ENCODE peak calls at places on chromosomes 11 and 22, in ten cellular contexts. One of them, this sample, is unnamed.
A peak's percentile ranks its signal among the peaks of the same experiment; 100 is the strongest.

GRCh38 chr22:28464179-28464578 is 215.5 kb downstream of the TTC28 start:
- DNase-seq in heart right ventricle: no peak
- DNase-seq in GM12878: no peak
- DNase-seq in HAP-1: no peak
- DNase-seq in AG10803: peak; percentile 18
- DNase-seq in GM23338: no peak
- DNase-seq in MM.1S: no peak
- DNase-seq in HFF-Myc: no peak
- DNase-seq in small intestine: no peak
- DNase-seq in fibroblast of the aortic adventitia: peak; percentile 31
- DNase-seq in this sample: no peak

GRCh38 chr11:38384568-38384967 is 1786.5 kb upstream of the RAG2 start:
- DNase-seq in heart right ventricle: no peak
- DNase-seq in GM12878: no peak
- DNase-seq in HAP-1: no peak
- DNase-seq in AG10803: no peak
- DNase-seq in GM23338: no peak
- DNase-seq in MM.1S: no peak
- DNase-seq in HFF-Myc: no peak
- DNase-seq in small intestine: no peak
- DNase-seq in fibroblast of the aortic adventitia: no peak
- DNase-seq in this sample: no peak

GRCh38 chr22:37455896-37456295 is 28.6 kb upstream of the ELFN2 start:
- DNase-seq in heart right ventricle: no peak
- DNase-seq in GM12878: no peak
- DNase-seq in HAP-1: no peak
- DNase-seq in AG10803: no peak
- DNase-seq in GM23338: no peak
- DNase-seq in MM.1S: no peak
- DNase-seq in HFF-Myc: no peak
- DNase-seq in small intestine: no peak
- DNase-seq in fibroblast of the aortic adventitia: peak; percentile 21
- DNase-seq in this sample: no peak

GRCh38 chr11:48122656-48123055 is 94.0 kb upstream of the OR4B1 start:
- DNase-seq in heart right ventricle: no peak
- DNase-seq in GM12878: no peak
- DNase-seq in HAP-1: no peak
- DNase-seq in AG10803: no peak
- DNase-seq in GM23338: no peak
- DNase-seq in MM.1S: no peak
- DNase-seq in HFF-Myc: no peak
- DNase-seq in small intestine: no peak
- DNase-seq in fibroblast of the aortic adventitia: no peak
- DNase-seq in this sample: no peak

GRCh38 chr22:29664731-29665130 is 55.1 kb upstream of the CABP7 start:
- DNase-seq in heart right ventricle: no peak
- DNase-seq in GM12878: no peak
- DNase-seq in HAP-1: no peak
- DNase-seq in AG10803: no peak
- DNase-seq in GM23338: no peak
- DNase-seq in MM.1S: no peak
- DNase-seq in HFF-Myc: no peak
- DNase-seq in small intestine: no peak
- DNase-seq in fibroblast of the aortic adventitia: peak; percentile 17
- DNase-seq in this sample: no peak

GRCh38 chr11:102157219-102157618 is 47.0 kb downstream of the YAP1 start:
- DNase-seq in heart right ventricle: peak; percentile 21
- DNase-seq in GM12878: no peak
- DNase-seq in HAP-1: peak; percentile 26
- DNase-seq in AG10803: peak; percentile 54
- DNase-seq in GM23338: no peak
- DNase-seq in MM.1S: no peak
- DNase-seq in HFF-Myc: no peak
- DNase-seq in small intestine: peak; percentile 63
- DNase-seq in fibroblast of the aortic adventitia: peak; percentile 95
- DNase-seq in this sample: peak; percentile 98

GRCh38 chr22:24180316-24181087 is 785 bp upstream of the SUSD2 start:
- DNase-seq in heart right ventricle: peak; percentile 22
- DNase-seq in GM12878: no peak
- DNase-seq in HAP-1: no peak
- DNase-seq in AG10803: no peak
- DNase-seq in GM23338: no peak
- DNase-seq in MM.1S: no peak
- DNase-seq in HFF-Myc: no peak
- DNase-seq in small intestine: peak; percentile 11
- DNase-seq in fibroblast of the aortic adventitia: no peak
- DNase-seq in this sample: no peak

GRCh38 chr22:41621911-41622179 is 750 bp downstream of the XRCC6 start:
- DNase-seq in heart right ventricle: no peak
- DNase-seq in GM12878: no peak
- DNase-seq in HAP-1: no peak
- DNase-seq in AG10803: no peak
- DNase-seq in GM23338: no peak
- DNase-seq in MM.1S: no peak
- DNase-seq in HFF-Myc: no peak
- DNase-seq in small intestine: peak; percentile 24
- DNase-seq in fibroblast of the aortic adventitia: no peak
- DNase-seq in this sample: no peak

GRCh38 chr11:125728969-125729368 is 17.1 kb upstream of the PATE1 start:
- DNase-seq in heart right ventricle: no peak
- DNase-seq in GM12878: no peak
- DNase-seq in HAP-1: no peak
- DNase-seq in AG10803: no peak
- DNase-seq in GM23338: no peak
- DNase-seq in MM.1S: no peak
- DNase-seq in HFF-Myc: no peak
- DNase-seq in small intestine: no peak
- DNase-seq in fibroblast of the aortic adventitia: peak; percentile 8
- DNase-seq in this sample: no peak

GRCh38 chr11:34214961-34215805 is 109.8 kb downstream of the NAT10 start:
- DNase-seq in heart right ventricle: no peak
- DNase-seq in GM12878: no peak
- DNase-seq in HAP-1: no peak
- DNase-seq in AG10803: peak; percentile 46
- DNase-seq in GM23338: no peak
- DNase-seq in MM.1S: no peak
- DNase-seq in HFF-Myc: no peak
- DNase-seq in small intestine: peak; percentile 68
- DNase-seq in fibroblast of the aortic adventitia: peak; percentile 41
- DNase-seq in this sample: no peak

GRCh38 chr11:47494996-47495855 is 46.3 kb upstream of the RAPSN start:
- DNase-seq in heart right ventricle: no peak
- DNase-seq in GM12878: no peak
- DNase-seq in HAP-1: peak; percentile 37
- DNase-seq in AG10803: peak; percentile 95
- DNase-seq in GM23338: no peak
- DNase-seq in MM.1S: no peak
- DNase-seq in HFF-Myc: no peak
- DNase-seq in small intestine: no peak
- DNase-seq in fibroblast of the aortic adventitia: peak; percentile 91
- DNase-seq in this sample: no peak

GRCh38 chr11:102177974-102178631 is 67.9 kb downstream of the YAP1 start:
- DNase-seq in heart right ventricle: no peak
- DNase-seq in GM12878: no peak
- DNase-seq in HAP-1: no peak
- DNase-seq in AG10803: peak; percentile 87
- DNase-seq in GM23338: no peak
- DNase-seq in MM.1S: no peak
- DNase-seq in HFF-Myc: peak; percentile 77
- DNase-seq in small intestine: peak; percentile 70
- DNase-seq in fibroblast of the aortic adventitia: peak; percentile 90
- DNase-seq in this sample: peak; percentile 87

DNA sequence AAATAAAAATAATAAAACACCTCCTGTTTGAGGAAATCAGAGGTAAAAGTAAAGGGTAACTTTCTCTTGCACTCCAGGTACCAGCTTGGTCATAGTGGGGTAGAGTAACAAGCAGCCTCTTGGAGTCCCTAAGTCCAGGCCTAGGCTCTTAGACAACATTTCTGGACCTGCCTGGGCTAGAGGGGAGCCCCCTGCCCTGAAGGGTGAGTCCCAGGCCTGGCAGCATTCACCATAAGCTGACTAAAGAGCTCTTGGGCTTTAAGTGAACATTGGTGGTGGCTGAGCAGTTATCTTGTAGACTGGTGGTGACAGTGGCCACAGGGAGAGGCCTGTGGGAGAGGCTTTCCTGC is 18.6 kb upstream of the OR56A3 start:
- DNase-seq in heart right ventricle: no peak
- DNase-seq in GM12878: no peak
- DNase-seq in HAP-1: no peak
- DNase-seq in AG10803: no peak
- DNase-seq in GM23338: no peak
- DNase-seq in MM.1S: no peak
- DNase-seq in HFF-Myc: no peak
- DNase-seq in small intestine: no peak
- DNase-seq in fibroblast of the aortic adventitia: no peak
- DNase-seq in this sample: no peak
- H3K4me3 ChIP-seq in heart right ventricle: no peak overlapping the region
- H3K4me3 ChIP-seq in GM12878: no peak overlapping the region
- H3K4me3 ChIP-seq in HAP-1: no peak overlapping the region
- H3K4me3 ChIP-seq in AG10803: no peak overlapping the region
- H3K4me3 ChIP-seq in GM23338: no peak overlapping the region
- H3K4me3 ChIP-seq in MM.1S: no peak overlapping the region
- H3K4me3 ChIP-seq in HFF-Myc: no peak overlapping the region
- H3K4me3 ChIP-seq in small intestine: no peak overlapping the region
- H3K4me3 ChIP-seq in fibroblast of the aortic adventitia: no peak overlapping the region
- H3K4me3 ChIP-seq in this sample: no peak overlapping the region

DNA sequence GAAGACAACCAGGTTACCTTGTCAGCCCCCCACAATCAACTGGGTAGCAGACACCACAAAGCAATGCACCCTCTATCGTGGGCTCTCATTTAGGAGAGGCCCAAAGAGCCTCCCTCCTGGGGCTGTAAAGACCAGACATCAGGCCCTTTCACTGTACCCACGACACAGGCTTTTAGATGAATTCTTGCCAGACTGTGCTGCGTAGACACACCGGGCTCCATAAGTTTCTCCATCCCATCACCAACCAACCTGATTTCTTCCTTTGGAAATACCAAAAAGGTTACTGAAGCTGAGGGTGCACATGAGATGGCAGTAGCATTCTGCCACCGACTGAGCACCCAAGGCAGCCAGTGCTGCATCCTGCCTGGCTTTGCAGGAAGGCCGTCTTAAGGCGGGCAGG is 46.4 kb upstream of the SLC25A1 start:
- DNase-seq in heart right ventricle: no peak
- DNase-seq in GM12878: no peak
- DNase-seq in HAP-1: no peak
- DNase-seq in AG10803: no peak
- DNase-seq in GM23338: no peak
- DNase-seq in MM.1S: no peak
- DNase-seq in HFF-Myc: no peak
- DNase-seq in small intestine: no peak
- DNase-seq in fibroblast of the aortic adventitia: no peak
- DNase-seq in this sample: no peak
- H3K4me3 ChIP-seq in heart right ventricle: no peak overlapping the region
- H3K4me3 ChIP-seq in GM12878: no peak overlapping the region
- H3K4me3 ChIP-seq in HAP-1: no peak overlapping the region
- H3K4me3 ChIP-seq in AG10803: no peak overlapping the region
- H3K4me3 ChIP-seq in GM23338: no peak overlapping the region
- H3K4me3 ChIP-seq in MM.1S: no peak overlapping the region
- H3K4me3 ChIP-seq in HFF-Myc: no peak overlapping the region
- H3K4me3 ChIP-seq in small intestine: no peak overlapping the region
- H3K4me3 ChIP-seq in fibroblast of the aortic adventitia: no peak overlapping the region
- H3K4me3 ChIP-seq in this sample: no peak overlapping the region

GRCh38 chr11:118176400-118177134 is at the start of gene SCN2B:
- DNase-seq in heart right ventricle: no peak
- DNase-seq in GM12878: no peak
- DNase-seq in HAP-1: no peak
- DNase-seq in AG10803: no peak
- DNase-seq in GM23338: peak; percentile 71
- DNase-seq in MM.1S: no peak
- DNase-seq in HFF-Myc: no peak
- DNase-seq in small intestine: no peak
- DNase-seq in fibroblast of the aortic adventitia: no peak
- DNase-seq in this sample: peak; percentile 5
- H3K4me3 ChIP-seq in heart right ventricle: peak within 1 kb of the TSS; percentile 44
- H3K4me3 ChIP-seq in GM12878: no peak within 1 kb of the TSS
- H3K4me3 ChIP-seq in HAP-1: no peak within 1 kb of the TSS
- H3K4me3 ChIP-seq in AG10803: no peak within 1 kb of the TSS
- H3K4me3 ChIP-seq in GM23338: peak within 1 kb of the TSS; percentile 70
- H3K4me3 ChIP-seq in MM.1S: no peak within 1 kb of the TSS
- H3K4me3 ChIP-seq in HFF-Myc: no peak within 1 kb of the TSS
- H3K4me3 ChIP-seq in small intestine: no peak within 1 kb of the TSS
- H3K4me3 ChIP-seq in fibroblast of the aortic adventitia: no peak within 1 kb of the TSS
- H3K4me3 ChIP-seq in this sample: peak within 1 kb of the TSS; percentile 22

DNA sequence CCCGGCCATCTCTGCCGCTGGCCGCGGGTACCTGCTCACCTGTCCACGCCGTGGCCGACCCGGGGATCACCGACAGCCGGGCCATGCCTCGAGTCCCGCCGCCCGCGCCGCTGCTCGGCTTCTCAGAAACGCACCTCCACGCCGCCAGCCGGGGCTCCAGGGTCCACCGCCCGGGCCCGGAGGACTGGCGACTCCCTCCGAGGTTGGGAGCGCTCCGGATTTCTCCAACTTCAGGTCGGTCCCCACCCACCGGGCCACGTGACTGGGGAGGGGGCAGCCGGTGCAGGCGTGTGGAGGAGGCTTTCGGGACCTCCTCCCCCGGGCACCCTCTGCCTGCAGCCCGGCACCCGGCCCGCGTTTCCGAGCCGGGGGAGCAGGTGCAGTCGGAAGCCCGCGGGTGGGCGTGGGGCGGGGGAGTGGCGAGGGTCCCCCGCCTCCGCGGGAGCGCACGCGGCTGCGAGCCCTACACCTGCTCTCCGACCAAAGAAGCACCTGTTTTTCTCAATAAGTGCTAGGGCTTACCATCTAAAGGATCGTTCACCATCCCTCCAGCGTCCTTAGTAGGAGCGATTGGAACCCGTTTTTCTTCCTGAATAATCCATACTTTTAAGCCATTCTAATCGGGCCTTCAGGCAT is 627 bp upstream of the NRIP3 start:
- DNase-seq in heart right ventricle: peak; percentile 21
- DNase-seq in GM12878: no peak
- DNase-seq in HAP-1: no peak
- DNase-seq in AG10803: no peak
- DNase-seq in GM23338: peak; percentile 82
- DNase-seq in MM.1S: no peak
- DNase-seq in HFF-Myc: no peak
- DNase-seq in small intestine: no peak
- DNase-seq in fibroblast of the aortic adventitia: no peak
- DNase-seq in this sample: no peak
- H3K4me3 ChIP-seq in heart right ventricle: peak overlapping the region; percentile 38
- H3K4me3 ChIP-seq in GM12878: peak overlapping the region; percentile 55
- H3K4me3 ChIP-seq in HAP-1: peak overlapping the region; percentile 34
- H3K4me3 ChIP-seq in AG10803: peak overlapping the region; percentile 45
- H3K4me3 ChIP-seq in GM23338: peak overlapping the region; percentile 77
- H3K4me3 ChIP-seq in MM.1S: no peak overlapping the region
- H3K4me3 ChIP-seq in HFF-Myc: peak overlapping the region; percentile 42
- H3K4me3 ChIP-seq in small intestine: peak overlapping the region; percentile 14
- H3K4me3 ChIP-seq in fibroblast of the aortic adventitia: peak overlapping the region; percentile 63
- H3K4me3 ChIP-seq in this sample: peak overlapping the region; percentile 29

DNA sequence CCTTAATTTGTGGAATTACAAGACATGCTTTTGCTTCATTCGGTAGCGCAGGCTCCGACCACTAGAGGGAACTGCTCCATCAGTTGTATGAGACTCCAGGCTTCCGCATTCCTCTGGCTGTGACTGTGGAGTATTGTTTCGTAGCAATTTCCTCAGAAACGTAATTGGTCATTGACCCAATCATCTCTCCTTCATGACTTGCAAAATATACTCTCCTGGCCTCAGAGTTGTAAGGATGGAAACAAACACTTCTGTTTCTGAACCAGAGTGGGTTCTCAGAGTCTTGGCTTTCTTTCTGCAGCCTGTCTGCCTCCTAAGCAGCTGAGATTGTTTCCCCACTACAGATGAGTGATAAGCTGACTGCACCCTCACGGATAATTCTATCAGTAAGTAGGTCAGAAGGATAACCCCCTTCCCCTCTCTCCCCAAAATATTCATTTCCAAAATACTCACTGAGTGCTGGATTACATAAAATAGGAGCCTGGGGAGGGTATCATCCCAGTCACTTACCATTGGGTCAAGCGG is 146.8 kb upstream of the ZC3H12C start:
- DNase-seq in heart right ventricle: peak; percentile 74
- DNase-seq in GM12878: peak; percentile 92
- DNase-seq in HAP-1: peak; percentile 85
- DNase-seq in AG10803: peak; percentile 96
- DNase-seq in GM23338: peak; percentile 91
- DNase-seq in MM.1S: peak; percentile 87
- DNase-seq in HFF-Myc: peak; percentile 84
- DNase-seq in small intestine: peak; percentile 84
- DNase-seq in fibroblast of the aortic adventitia: peak; percentile 99
- DNase-seq in this sample: peak; percentile 82
- H3K4me3 ChIP-seq in heart right ventricle: peak overlapping the region; percentile 11
- H3K4me3 ChIP-seq in GM12878: peak overlapping the region; percentile 50
- H3K4me3 ChIP-seq in HAP-1: no peak overlapping the region
- H3K4me3 ChIP-seq in AG10803: peak overlapping the region; percentile 52
- H3K4me3 ChIP-seq in GM23338: no peak overlapping the region
- H3K4me3 ChIP-seq in MM.1S: peak overlapping the region; percentile 46
- H3K4me3 ChIP-seq in HFF-Myc: no peak overlapping the region
- H3K4me3 ChIP-seq in small intestine: no peak overlapping the region
- H3K4me3 ChIP-seq in fibroblast of the aortic adventitia: peak overlapping the region; percentile 52
- H3K4me3 ChIP-seq in this sample: peak overlapping the region; percentile 26

This sample was measured in retinal pigment epithelial cell.